ENCODE peak calls at places on chromosomes 7 and 10, in six cellular contexts. D, S, U, W, K and F are unnamed samples.
A peak's percentile ranks its signal among the peaks of the same experiment; 100 is the strongest.

GRCh38 chr10:119189811-119190282 is 11.2 kb upstream of the PRDX3 start:
- DNase-seq in D (no peak), S (no peak), U (no peak), W (no peak), K (peak; percentile 22), F (no peak)

GRCh38 chr7:35723011-35723410 is 28.1 kb upstream of the HERPUD2 start:
- DNase-seq in D (no peak), S (no peak), U (no peak), W (no peak), K (no peak), F (no peak)

GRCh38 chr10:112898540-112899395 is 51.3 kb upstream of the TCF7L2 start:
- DNase-seq in D (no peak), S (no peak), U (no peak), W (peak; percentile 32), K (no peak), F (no peak)

GRCh38 chr7:1986366-1987083 is 246.2 kb downstream of the MAD1L1 start:
- DNase-seq in D (no peak), S (no peak), U (peak; percentile 73), W (no peak), K (no peak), F (no peak)

GRCh38 chr7:101173752-101174244 is 6.3 kb downstream of the NAT16 start:
- DNase-seq in D (no peak), S (no peak), U (no peak), W (no peak), K (no peak), F (no peak)

GRCh38 chr7:121510302-121510701 is 114.2 kb upstream of the FAM3C start:
- DNase-seq in D (no peak), S (no peak), U (no peak), W (no peak), K (no peak), F (no peak)

GRCh38 chr7:36265720-36266119 is 112.7 kb downstream of the EEPD1 start:
- DNase-seq in D (no peak), S (no peak), U (no peak), W (no peak), K (peak; percentile 68), F (no peak)

GRCh38 chr10:612696-613095 is 76.8 kb downstream of the DIP2C start:
- DNase-seq in D (no peak), S (no peak), U (peak; percentile 32), W (no peak), K (no peak), F (no peak)

GRCh38 chr7:150568714-150569113 is 1.5 kb downstream of the GIMAP4 start:
- DNase-seq in D (no peak), S (no peak), U (no peak), W (no peak), K (no peak), F (no peak)

GRCh38 chr10:131750973-131751826 is 149.6 kb upstream of the PPP2R2D start:
- DNase-seq in D (no peak), S (no peak), U (no peak), W (no peak), K (peak; percentile 30), F (no peak)

GRCh38 chr10:73974309-73974946 is 23.5 kb upstream of the VCL start:
- DNase-seq in D (no peak), S (no peak), U (no peak), W (no peak), K (no peak), F (no peak)

GRCh38 chr10:97949462-97949861 is 81.0 kb downstream of the CRTAC1 start:
- DNase-seq in D (no peak), S (no peak), U (no peak), W (no peak), K (no peak), F (no peak)

GRCh38 chr7:94315011-94315410 is 79.7 kb upstream of the COL1A2 start:
- DNase-seq in D (no peak), S (no peak), U (no peak), W (no peak), K (no peak), F (no peak)

GRCh38 chr10:29730461-29730860 is 95.7 kb upstream of the SVIL start:
- DNase-seq in D (no peak), S (no peak), U (no peak), W (no peak), K (no peak), F (no peak)

GRCh38 chr10:37734971-37735370 is 122.4 kb downstream of the ZNF248 start:
- DNase-seq in D (no peak), S (no peak), U (no peak), W (no peak), K (no peak), F (no peak)

GRCh38 chr7:1559626-1560590 is 3.9 kb upstream of the TMEM184A start:
- DNase-seq in D (no peak), S (peak; percentile 85), U (no peak), W (no peak), K (no peak), F (peak; percentile 71)

GRCh38 chr10:77333610-77334340 is 303.8 kb downstream of the KCNMA1 start:
- DNase-seq in D (no peak), S (no peak), U (no peak), W (no peak), K (no peak), F (no peak)

GRCh38 chr7:12687213-12688171 is at the start of gene ARL4A:
- DNase-seq in D (peak; percentile 99), S (peak; percentile 99), U (peak; percentile 96), W (peak; percentile 99), K (peak; percentile 99), F (peak; percentile 100)

GRCh38 chr10:96334888-96335526 is 23.8 kb downstream of the OPALIN start:
- DNase-seq in D (no peak), S (no peak), U (no peak), W (no peak), K (no peak), F (no peak)

GRCh38 chr7:80637911-80638765 is at the start of gene CD36:
- DNase-seq in D (no peak), S (no peak), U (no peak), W (no peak), K (no peak), F (no peak)

GRCh38 chr10:61784354-61785131 is 117.0 kb upstream of the ARID5B start:
- DNase-seq in D (no peak), S (no peak), U (no peak), W (no peak), K (no peak), F (no peak)

GRCh38 chr7:132575336-132575986 is 809 bp downstream of the PLXNA4 start:
- DNase-seq in D (no peak), S (no peak), U (no peak), W (peak; percentile 67), K (peak; percentile 80), F (no peak)

GRCh38 chr7:155219947-155220769 is 77.5 kb upstream of the INSIG1 start:
- DNase-seq in D (no peak), S (no peak), U (peak; percentile 73), W (no peak), K (peak; percentile 52), F (peak; percentile 66)

GRCh38 chr7:9600974-9601373 is 1167.6 kb downstream of the NXPH1 start:
- DNase-seq in D (no peak), S (no peak), U (no peak), W (no peak), K (no peak), F (no peak)

GRCh38 chr7:141688038-141688437 is 13.9 kb downstream of the DENND11 start:
- DNase-seq in D (no peak), S (no peak), U (no peak), W (no peak), K (no peak), F (no peak)

DNA sequence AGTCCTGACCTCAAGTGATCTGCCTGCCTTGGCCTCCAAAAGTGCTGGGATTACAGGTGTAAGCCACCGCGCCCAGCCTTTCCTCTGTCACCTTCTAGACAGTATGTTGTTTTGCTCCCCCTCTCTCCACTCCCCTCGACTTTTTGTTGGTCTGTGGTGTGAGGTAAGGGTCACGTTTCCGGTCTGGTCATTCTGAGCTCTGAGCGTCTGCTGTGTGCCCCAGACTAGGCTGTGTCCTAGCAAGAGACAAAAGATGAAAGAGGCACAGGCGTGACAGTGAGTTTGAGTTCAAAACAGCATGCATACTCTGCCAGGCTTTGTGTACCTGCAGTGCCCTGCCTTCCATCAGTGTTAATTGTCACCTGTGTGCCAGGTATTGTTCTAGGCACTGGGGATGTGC is 87.4 kb upstream of the PPIF start:
- DNase-seq in D (no peak), S (no peak), U (no peak), W (no peak), K (no peak), F (no peak)
- TF ChIP-seq POLR2A in D (no peak), S (no peak), U (no peak), W (no peak), K (no peak), F (no peak)

GRCh38 chr7:44348300-44348699 is 22.9 kb upstream of the CAMK2B start:
- DNase-seq in D (no peak), S (no peak), U (no peak), W (no peak), K (no peak), F (no peak)
- TF ChIP-seq CTCF in D (no peak), S (no peak), U (no peak), W (no peak), K (no peak), F (no peak)

GRCh38 chr10:6562221-6562620 is 17.9 kb downstream of the PRKCQ start:
- DNase-seq in D (no peak), S (no peak), U (no peak), W (no peak), K (no peak), F (no peak)
- H3K27me3 ChIP-seq in D (no peaks in the 10 kb centered on the region), S (no peaks in the 10 kb centered on the region), U (no peaks in the 10 kb centered on the region), W (no peaks in the 10 kb centered on the region), K (no peaks in the 10 kb centered on the region), F (peaks cover 10% of the 10 kb centered on the region)

DNA sequence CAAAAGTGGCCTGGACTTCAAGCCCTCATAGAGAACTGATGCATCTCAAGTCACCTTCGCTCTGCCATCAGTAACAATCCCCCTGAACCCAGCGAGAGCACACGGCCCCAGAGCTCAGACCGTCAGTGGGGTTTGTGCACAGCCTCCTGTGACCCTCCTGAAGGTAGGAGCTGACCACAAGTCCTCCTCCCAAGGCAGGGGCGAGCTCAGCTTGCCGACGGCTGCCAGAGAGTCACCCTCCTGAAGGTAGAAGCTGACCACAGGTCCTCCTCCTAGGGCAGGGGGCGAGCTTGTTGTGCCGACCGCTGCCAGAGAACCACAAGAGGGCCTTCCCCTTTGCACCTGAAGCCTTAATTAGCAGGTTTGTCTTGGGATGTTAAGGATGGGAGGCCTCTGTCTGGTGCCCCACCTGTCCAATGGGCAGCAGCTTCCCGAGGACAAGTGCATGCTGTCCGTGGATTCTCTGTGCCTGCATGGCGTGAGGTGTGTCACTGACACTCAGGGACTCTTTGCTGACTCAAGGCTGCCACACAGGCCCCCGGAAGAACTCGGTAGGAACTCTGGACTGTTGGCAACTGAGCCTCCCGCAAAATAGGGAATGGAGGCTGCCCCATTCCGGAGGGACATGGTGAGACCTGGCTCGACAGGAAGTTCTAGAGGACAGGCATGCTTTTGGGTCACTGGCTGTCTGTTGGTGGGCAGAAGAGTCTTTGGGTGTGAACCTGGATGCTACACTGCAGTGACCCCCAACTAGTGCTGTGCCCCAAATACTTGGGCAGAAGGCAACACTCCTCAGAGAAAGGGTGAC is 487.4 kb downstream of the DNAJB6 start:
- DNase-seq in D (no peak), S (no peak), U (peak; percentile 66), W (no peak), K (no peak), F (no peak)
- TF ChIP-seq POLR2A in D (no peak), S (no peak), U (no peak), W (no peak), K (no peak), F (no peak)